ENCODE peak calls at places on chromosomes 2 and 18, in ten cellular contexts. One of them, this sample, is unnamed. For H3K36me3, the result is how much of the 10 kb centered on the place peaks cover.

GRCh38 chr2:75513616-75514170 is 47.0 kb downstream of the EVA1A start:
- DNase-seq in BJ: no peak
- DNase-seq in neuronal stem cell: no peak
- DNase-seq in endothelial cell of umbilical vein: no peak
- DNase-seq in IMR-90: no peak
- DNase-seq in mammary epithelial cell: peak
- DNase-seq in prostate gland: no peak
- DNase-seq in thoracic aorta: no peak
- DNase-seq in left ventricle myocardium inferior: no peak
- DNase-seq in upper lobe of left lung: no peak
- DNase-seq in this sample: peak

GRCh38 chr2:11753886-11754704 is 7.7 kb downstream of the LPIN1 start:
- DNase-seq in BJ: no peak
- DNase-seq in neuronal stem cell: no peak
- DNase-seq in endothelial cell of umbilical vein: peak
- DNase-seq in IMR-90: peak
- DNase-seq in mammary epithelial cell: peak
- DNase-seq in prostate gland: peak
- DNase-seq in thoracic aorta: no peak
- DNase-seq in left ventricle myocardium inferior: no peak
- DNase-seq in upper lobe of left lung: no peak
- DNase-seq in this sample: peak

GRCh38 chr2:137935591-137935990 is 28.7 kb upstream of the HNMT start:
- DNase-seq in BJ: no peak
- DNase-seq in neuronal stem cell: no peak
- DNase-seq in endothelial cell of umbilical vein: no peak
- DNase-seq in IMR-90: no peak
- DNase-seq in mammary epithelial cell: no peak
- DNase-seq in prostate gland: no peak
- DNase-seq in thoracic aorta: no peak
- DNase-seq in left ventricle myocardium inferior: no peak
- DNase-seq in upper lobe of left lung: no peak
- DNase-seq in this sample: no peak

GRCh38 chr2:133518646-133519344 is 49.5 kb downstream of the NCKAP5 start:
- DNase-seq in BJ: no peak
- DNase-seq in neuronal stem cell: no peak
- DNase-seq in endothelial cell of umbilical vein: no peak
- DNase-seq in IMR-90: peak
- DNase-seq in mammary epithelial cell: peak
- DNase-seq in prostate gland: no peak
- DNase-seq in thoracic aorta: no peak
- DNase-seq in left ventricle myocardium inferior: no peak
- DNase-seq in upper lobe of left lung: no peak
- DNase-seq in this sample: no peak

GRCh38 chr2:203446071-203446481 is 89.0 kb downstream of the RAPH1 start:
- DNase-seq in BJ: no peak
- DNase-seq in neuronal stem cell: no peak
- DNase-seq in endothelial cell of umbilical vein: peak
- DNase-seq in IMR-90: peak
- DNase-seq in mammary epithelial cell: peak
- DNase-seq in prostate gland: no peak
- DNase-seq in thoracic aorta: no peak
- DNase-seq in left ventricle myocardium inferior: no peak
- DNase-seq in upper lobe of left lung: no peak
- DNase-seq in this sample: peak

GRCh38 chr2:194319222-194319992 is 1337.6 kb upstream of the SLC39A10 start:
- DNase-seq in BJ: no peak
- DNase-seq in neuronal stem cell: no peak
- DNase-seq in endothelial cell of umbilical vein: no peak
- DNase-seq in IMR-90: no peak
- DNase-seq in mammary epithelial cell: no peak
- DNase-seq in prostate gland: no peak
- DNase-seq in thoracic aorta: no peak
- DNase-seq in left ventricle myocardium inferior: no peak
- DNase-seq in upper lobe of left lung: no peak
- DNase-seq in this sample: no peak

GRCh38 chr2:165857881-165858280 is 63.8 kb upstream of the GALNT3 start:
- DNase-seq in BJ: no peak
- DNase-seq in neuronal stem cell: no peak
- DNase-seq in endothelial cell of umbilical vein: no peak
- DNase-seq in IMR-90: peak
- DNase-seq in mammary epithelial cell: no peak
- DNase-seq in prostate gland: no peak
- DNase-seq in thoracic aorta: no peak
- DNase-seq in left ventricle myocardium inferior: no peak
- DNase-seq in upper lobe of left lung: no peak
- DNase-seq in this sample: peak

GRCh38 chr2:172196768-172197322 is 94.1 kb upstream of the DLX2 start:
- DNase-seq in BJ: no peak
- DNase-seq in neuronal stem cell: no peak
- DNase-seq in endothelial cell of umbilical vein: no peak
- DNase-seq in IMR-90: peak
- DNase-seq in mammary epithelial cell: peak
- DNase-seq in prostate gland: peak
- DNase-seq in thoracic aorta: no peak
- DNase-seq in left ventricle myocardium inferior: no peak
- DNase-seq in upper lobe of left lung: no peak
- DNase-seq in this sample: no peak

GRCh38 chr2:237132799-237133198 is 47.1 kb downstream of the COPS8 start:
- DNase-seq in BJ: no peak
- DNase-seq in neuronal stem cell: no peak
- DNase-seq in endothelial cell of umbilical vein: no peak
- DNase-seq in IMR-90: no peak
- DNase-seq in mammary epithelial cell: peak
- DNase-seq in prostate gland: no peak
- DNase-seq in thoracic aorta: no peak
- DNase-seq in left ventricle myocardium inferior: no peak
- DNase-seq in upper lobe of left lung: no peak
- DNase-seq in this sample: no peak

GRCh38 chr2:219447242-219448098 is 12.8 kb downstream of the SPEG start:
- DNase-seq in BJ: no peak
- DNase-seq in neuronal stem cell: no peak
- DNase-seq in endothelial cell of umbilical vein: no peak
- DNase-seq in IMR-90: no peak
- DNase-seq in mammary epithelial cell: no peak
- DNase-seq in prostate gland: no peak
- DNase-seq in thoracic aorta: no peak
- DNase-seq in left ventricle myocardium inferior: no peak
- DNase-seq in upper lobe of left lung: no peak
- DNase-seq in this sample: no peak

GRCh38 chr2:218218409-218219185 is 1.6 kb downstream of the ARPC2 start:
- DNase-seq in BJ: no peak
- DNase-seq in neuronal stem cell: no peak
- DNase-seq in endothelial cell of umbilical vein: peak
- DNase-seq in IMR-90: no peak
- DNase-seq in mammary epithelial cell: peak
- DNase-seq in prostate gland: peak
- DNase-seq in thoracic aorta: no peak
- DNase-seq in left ventricle myocardium inferior: no peak
- DNase-seq in upper lobe of left lung: no peak
- DNase-seq in this sample: peak

GRCh38 chr2:111661286-111661940 is 222.6 kb downstream of the ANAPC1 start:
- DNase-seq in BJ: no peak
- DNase-seq in neuronal stem cell: no peak
- DNase-seq in endothelial cell of umbilical vein: no peak
- DNase-seq in IMR-90: no peak
- DNase-seq in mammary epithelial cell: no peak
- DNase-seq in prostate gland: no peak
- DNase-seq in thoracic aorta: no peak
- DNase-seq in left ventricle myocardium inferior: no peak
- DNase-seq in upper lobe of left lung: no peak
- DNase-seq in this sample: no peak

GRCh38 chr2:158458617-158458920 is 1.8 kb downstream of the PKP4 start:
- DNase-seq in BJ: no peak
- DNase-seq in neuronal stem cell: no peak
- DNase-seq in endothelial cell of umbilical vein: no peak
- DNase-seq in IMR-90: peak
- DNase-seq in mammary epithelial cell: no peak
- DNase-seq in prostate gland: no peak
- DNase-seq in thoracic aorta: no peak
- DNase-seq in left ventricle myocardium inferior: no peak
- DNase-seq in upper lobe of left lung: no peak
- DNase-seq in this sample: peak

GRCh38 chr2:47019991-47020681 is 104.5 kb upstream of the MCFD2 start:
- DNase-seq in BJ: no peak
- DNase-seq in neuronal stem cell: no peak
- DNase-seq in endothelial cell of umbilical vein: no peak
- DNase-seq in IMR-90: no peak
- DNase-seq in mammary epithelial cell: no peak
- DNase-seq in prostate gland: no peak
- DNase-seq in thoracic aorta: no peak
- DNase-seq in left ventricle myocardium inferior: no peak
- DNase-seq in upper lobe of left lung: peak
- DNase-seq in this sample: no peak
- H3K36me3 ChIP-seq in BJ: under half
- H3K36me3 ChIP-seq in neuronal stem cell: under half
- H3K36me3 ChIP-seq in endothelial cell of umbilical vein: under half
- H3K36me3 ChIP-seq in IMR-90: half or more
- H3K36me3 ChIP-seq in mammary epithelial cell: under half
- H3K36me3 ChIP-seq in prostate gland: under half
- H3K36me3 ChIP-seq in thoracic aorta: under half
- H3K36me3 ChIP-seq in left ventricle myocardium inferior: under half
- H3K36me3 ChIP-seq in upper lobe of left lung: under half
- H3K36me3 ChIP-seq in this sample: half or more

GRCh38 chr18:43662657-43663056 is 385.4 kb upstream of the SYT4 start:
- DNase-seq in BJ: peak
- DNase-seq in neuronal stem cell: no peak
- DNase-seq in endothelial cell of umbilical vein: no peak
- DNase-seq in IMR-90: peak
- DNase-seq in mammary epithelial cell: peak
- DNase-seq in prostate gland: no peak
- DNase-seq in thoracic aorta: no peak
- DNase-seq in left ventricle myocardium inferior: no peak
- DNase-seq in upper lobe of left lung: no peak
- DNase-seq in this sample: peak

GRCh38 chr18:43663159-43663558 is 385.9 kb upstream of the SYT4 start:
- DNase-seq in BJ: no peak
- DNase-seq in neuronal stem cell: no peak
- DNase-seq in endothelial cell of umbilical vein: no peak
- DNase-seq in IMR-90: no peak
- DNase-seq in mammary epithelial cell: no peak
- DNase-seq in prostate gland: no peak
- DNase-seq in thoracic aorta: no peak
- DNase-seq in left ventricle myocardium inferior: no peak
- DNase-seq in upper lobe of left lung: no peak
- DNase-seq in this sample: no peak

GRCh38 chr18:43664487-43665008 is 387.3 kb upstream of the SYT4 start:
- DNase-seq in BJ: no peak
- DNase-seq in neuronal stem cell: no peak
- DNase-seq in endothelial cell of umbilical vein: no peak
- DNase-seq in IMR-90: no peak
- DNase-seq in mammary epithelial cell: no peak
- DNase-seq in prostate gland: no peak
- DNase-seq in thoracic aorta: no peak
- DNase-seq in left ventricle myocardium inferior: no peak
- DNase-seq in upper lobe of left lung: no peak
- DNase-seq in this sample: peak

GRCh38 chr18:43668866-43669265 is 391.6 kb upstream of the SYT4 start:
- DNase-seq in BJ: no peak
- DNase-seq in neuronal stem cell: no peak
- DNase-seq in endothelial cell of umbilical vein: no peak
- DNase-seq in IMR-90: no peak
- DNase-seq in mammary epithelial cell: no peak
- DNase-seq in prostate gland: no peak
- DNase-seq in thoracic aorta: no peak
- DNase-seq in left ventricle myocardium inferior: no peak
- DNase-seq in upper lobe of left lung: no peak
- DNase-seq in this sample: no peak

GRCh38 chr18:43665239-43665788 is 388.0 kb upstream of the SYT4 start:
- DNase-seq in BJ: peak
- DNase-seq in neuronal stem cell: no peak
- DNase-seq in endothelial cell of umbilical vein: no peak
- DNase-seq in IMR-90: peak
- DNase-seq in mammary epithelial cell: peak
- DNase-seq in prostate gland: no peak
- DNase-seq in thoracic aorta: no peak
- DNase-seq in left ventricle myocardium inferior: no peak
- DNase-seq in upper lobe of left lung: no peak
- DNase-seq in this sample: peak
- H3K4me3 ChIP-seq in BJ: no peak
- H3K4me3 ChIP-seq in neuronal stem cell: no peak
- H3K4me3 ChIP-seq in endothelial cell of umbilical vein: no peak
- H3K4me3 ChIP-seq in IMR-90: no peak
- H3K4me3 ChIP-seq in mammary epithelial cell: no peak
- H3K4me3 ChIP-seq in prostate gland: no peak
- H3K4me3 ChIP-seq in thoracic aorta: no peak
- H3K4me3 ChIP-seq in left ventricle myocardium inferior: no peak
- H3K4me3 ChIP-seq in upper lobe of left lung: no peak
- H3K4me3 ChIP-seq in this sample: no peak

GRCh38 chr2:229821353-229821752 is 100.5 kb downstream of the TRIP12 start:
- DNase-seq in BJ: no peak
- DNase-seq in neuronal stem cell: no peak
- DNase-seq in endothelial cell of umbilical vein: no peak
- DNase-seq in IMR-90: no peak
- DNase-seq in mammary epithelial cell: no peak
- DNase-seq in prostate gland: no peak
- DNase-seq in thoracic aorta: no peak
- DNase-seq in left ventricle myocardium inferior: no peak
- DNase-seq in upper lobe of left lung: no peak
- DNase-seq in this sample: no peak
- H3K36me3 ChIP-seq in BJ: under half
- H3K36me3 ChIP-seq in neuronal stem cell: under half
- H3K36me3 ChIP-seq in endothelial cell of umbilical vein: under half
- H3K36me3 ChIP-seq in IMR-90: under half
- H3K36me3 ChIP-seq in mammary epithelial cell: under half
- H3K36me3 ChIP-seq in prostate gland: under half
- H3K36me3 ChIP-seq in thoracic aorta: under half
- H3K36me3 ChIP-seq in left ventricle myocardium inferior: half or more
- H3K36me3 ChIP-seq in upper lobe of left lung: under half
- H3K36me3 ChIP-seq in this sample: half or more

GRCh38 chr2:105749583-105750399 is 5.1 kb downstream of the NCK2 start:
- DNase-seq in BJ: no peak
- DNase-seq in neuronal stem cell: no peak
- DNase-seq in endothelial cell of umbilical vein: no peak
- DNase-seq in IMR-90: peak
- DNase-seq in mammary epithelial cell: no peak
- DNase-seq in prostate gland: no peak
- DNase-seq in thoracic aorta: no peak
- DNase-seq in left ventricle myocardium inferior: no peak
- DNase-seq in upper lobe of left lung: no peak
- DNase-seq in this sample: no peak

GRCh38 chr2:105748564-105748963 is 3.9 kb downstream of the NCK2 start:
- DNase-seq in BJ: no peak
- DNase-seq in neuronal stem cell: no peak
- DNase-seq in endothelial cell of umbilical vein: no peak
- DNase-seq in IMR-90: no peak
- DNase-seq in mammary epithelial cell: peak
- DNase-seq in prostate gland: no peak
- DNase-seq in thoracic aorta: no peak
- DNase-seq in left ventricle myocardium inferior: no peak
- DNase-seq in upper lobe of left lung: no peak
- DNase-seq in this sample: no peak

GRCh38 chr2:105747254-105747909 is 2.7 kb downstream of the NCK2 start:
- DNase-seq in BJ: no peak
- DNase-seq in neuronal stem cell: no peak
- DNase-seq in endothelial cell of umbilical vein: no peak
- DNase-seq in IMR-90: peak
- DNase-seq in mammary epithelial cell: peak
- DNase-seq in prostate gland: no peak
- DNase-seq in thoracic aorta: no peak
- DNase-seq in left ventricle myocardium inferior: no peak
- DNase-seq in upper lobe of left lung: no peak
- DNase-seq in this sample: no peak

GRCh38 chr2:105746177-105747080 is 1.7 kb downstream of the NCK2 start:
- DNase-seq in BJ: no peak
- DNase-seq in neuronal stem cell: no peak
- DNase-seq in endothelial cell of umbilical vein: no peak
- DNase-seq in IMR-90: no peak
- DNase-seq in mammary epithelial cell: peak
- DNase-seq in prostate gland: peak
- DNase-seq in thoracic aorta: peak
- DNase-seq in left ventricle myocardium inferior: peak
- DNase-seq in upper lobe of left lung: no peak
- DNase-seq in this sample: peak

GRCh38 chr2:105747997-105748396 is 3.3 kb downstream of the NCK2 start:
- DNase-seq in BJ: no peak
- DNase-seq in neuronal stem cell: no peak
- DNase-seq in endothelial cell of umbilical vein: no peak
- DNase-seq in IMR-90: peak
- DNase-seq in mammary epithelial cell: no peak
- DNase-seq in prostate gland: no peak
- DNase-seq in thoracic aorta: no peak
- DNase-seq in left ventricle myocardium inferior: no peak
- DNase-seq in upper lobe of left lung: no peak
- DNase-seq in this sample: no peak
- H3K4me3 ChIP-seq in BJ: no peak
- H3K4me3 ChIP-seq in neuronal stem cell: no peak
- H3K4me3 ChIP-seq in endothelial cell of umbilical vein: no peak
- H3K4me3 ChIP-seq in IMR-90: no peak
- H3K4me3 ChIP-seq in mammary epithelial cell: no peak
- H3K4me3 ChIP-seq in prostate gland: no peak
- H3K4me3 ChIP-seq in thoracic aorta: no peak
- H3K4me3 ChIP-seq in left ventricle myocardium inferior: peak
- H3K4me3 ChIP-seq in upper lobe of left lung: no peak
- H3K4me3 ChIP-seq in this sample: no peak